ENCODE peak calls at places on chromosomes 1 and 21, in four cellular contexts. One of them, this sample, is unnamed.

GRCh38 chr21:34762761-34763160 is 94.0 kb downstream of the CLIC6 start:
- DNase-seq in mammary epithelial cell: no peak
- DNase-seq in AG09319: no peak
- DNase-seq in bronchial epithelial cell: no peak
- DNase-seq in this sample: peak

GRCh38 chr1:26404641-26405040 is 6.0 kb upstream of the LIN28A start:
- DNase-seq in mammary epithelial cell: no peak
- DNase-seq in AG09319: no peak
- DNase-seq in bronchial epithelial cell: peak
- DNase-seq in this sample: no peak

GRCh38 chr1:201282931-201283829 is at the start of gene PKP1:
- DNase-seq in mammary epithelial cell: peak
- DNase-seq in AG09319: no peak
- DNase-seq in bronchial epithelial cell: peak
- DNase-seq in this sample: peak

GRCh38 chr1:228236744-228237143 is 28.9 kb downstream of the OBSCN start:
- DNase-seq in mammary epithelial cell: peak
- DNase-seq in AG09319: no peak
- DNase-seq in bronchial epithelial cell: peak
- DNase-seq in this sample: peak

GRCh38 chr1:206686486-206687249 is 2.0 kb downstream of the MAPKAPK2 start:
- DNase-seq in mammary epithelial cell: no peak
- DNase-seq in AG09319: no peak
- DNase-seq in bronchial epithelial cell: no peak
- DNase-seq in this sample: no peak

GRCh38 chr1:51789342-51789741 is 89.2 kb downstream of the NRDC start:
- DNase-seq in mammary epithelial cell: no peak
- DNase-seq in AG09319: no peak
- DNase-seq in bronchial epithelial cell: no peak
- DNase-seq in this sample: no peak

GRCh38 chr1:10787274-10787673 is 9.2 kb downstream of the CASZ1 start:
- DNase-seq in mammary epithelial cell: no peak
- DNase-seq in AG09319: no peak
- DNase-seq in bronchial epithelial cell: no peak
- DNase-seq in this sample: no peak

GRCh38 chr21:46555225-46555617 is 49.7 kb downstream of the S100B start:
- DNase-seq in mammary epithelial cell: no peak
- DNase-seq in AG09319: no peak
- DNase-seq in bronchial epithelial cell: no peak
- DNase-seq in this sample: no peak

GRCh38 chr1:41390171-41390570 is 28.9 kb downstream of the FOXO6 start:
- DNase-seq in mammary epithelial cell: no peak
- DNase-seq in AG09319: no peak
- DNase-seq in bronchial epithelial cell: no peak
- DNase-seq in this sample: no peak

GRCh38 chr1:248825136-248825535 is 579 bp downstream of the SH3BP5L start:
- DNase-seq in mammary epithelial cell: no peak
- DNase-seq in AG09319: no peak
- DNase-seq in bronchial epithelial cell: no peak
- DNase-seq in this sample: no peak

GRCh38 chr21:17461582-17461981 is 51.3 kb upstream of the CXADR start:
- DNase-seq in mammary epithelial cell: peak
- DNase-seq in AG09319: no peak
- DNase-seq in bronchial epithelial cell: peak
- DNase-seq in this sample: peak

GRCh38 chr1:32786856-32787255 is 30.3 kb downstream of the YARS1 start:
- DNase-seq in mammary epithelial cell: no peak
- DNase-seq in AG09319: no peak
- DNase-seq in bronchial epithelial cell: no peak
- DNase-seq in this sample: no peak

GRCh38 chr1:200354243-200354642 is 55.6 kb downstream of the ZNF281 start:
- DNase-seq in mammary epithelial cell: peak
- DNase-seq in AG09319: no peak
- DNase-seq in bronchial epithelial cell: peak
- DNase-seq in this sample: no peak

GRCh38 chr1:64087768-64088167 is 115.7 kb upstream of the UBE2U start:
- DNase-seq in mammary epithelial cell: peak
- DNase-seq in AG09319: no peak
- DNase-seq in bronchial epithelial cell: peak
- DNase-seq in this sample: peak

GRCh38 chr1:67213164-67213563 is 46.9 kb downstream of the IL23R start:
- DNase-seq in mammary epithelial cell: no peak
- DNase-seq in AG09319: no peak
- DNase-seq in bronchial epithelial cell: peak
- DNase-seq in this sample: peak
- TF ChIP-seq CTCF in mammary epithelial cell: peak
- TF ChIP-seq CTCF in AG09319: peak
- TF ChIP-seq CTCF in bronchial epithelial cell: peak
- TF ChIP-seq CTCF in this sample: peak

DNA sequence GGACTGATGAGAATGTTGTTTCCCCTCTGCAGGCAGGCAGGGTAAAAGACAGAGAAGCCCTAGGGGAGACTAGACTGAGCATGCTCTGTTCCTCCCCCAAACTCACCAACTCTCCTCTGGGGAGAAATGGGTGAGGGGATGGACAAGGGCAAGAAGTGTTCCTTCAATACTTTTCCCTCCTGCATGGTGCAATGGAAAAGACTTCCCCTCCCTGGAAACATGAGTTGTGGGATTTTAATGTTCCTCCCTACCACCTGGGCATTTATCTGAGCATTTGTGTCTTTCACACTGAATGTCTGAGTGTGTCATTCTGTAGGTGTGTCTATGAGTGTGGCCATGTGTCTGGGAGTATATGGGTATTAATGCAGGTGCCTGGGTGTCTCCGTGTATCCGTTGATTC is 275.7 kb downstream of the C1orf94 start:
- DNase-seq in mammary epithelial cell: no peak
- DNase-seq in AG09319: no peak
- DNase-seq in bronchial epithelial cell: no peak
- DNase-seq in this sample: no peak
- TF ChIP-seq CTCF in mammary epithelial cell: no peak
- TF ChIP-seq CTCF in AG09319: no peak
- TF ChIP-seq CTCF in bronchial epithelial cell: no peak
- TF ChIP-seq CTCF in this sample: no peak

DNA sequence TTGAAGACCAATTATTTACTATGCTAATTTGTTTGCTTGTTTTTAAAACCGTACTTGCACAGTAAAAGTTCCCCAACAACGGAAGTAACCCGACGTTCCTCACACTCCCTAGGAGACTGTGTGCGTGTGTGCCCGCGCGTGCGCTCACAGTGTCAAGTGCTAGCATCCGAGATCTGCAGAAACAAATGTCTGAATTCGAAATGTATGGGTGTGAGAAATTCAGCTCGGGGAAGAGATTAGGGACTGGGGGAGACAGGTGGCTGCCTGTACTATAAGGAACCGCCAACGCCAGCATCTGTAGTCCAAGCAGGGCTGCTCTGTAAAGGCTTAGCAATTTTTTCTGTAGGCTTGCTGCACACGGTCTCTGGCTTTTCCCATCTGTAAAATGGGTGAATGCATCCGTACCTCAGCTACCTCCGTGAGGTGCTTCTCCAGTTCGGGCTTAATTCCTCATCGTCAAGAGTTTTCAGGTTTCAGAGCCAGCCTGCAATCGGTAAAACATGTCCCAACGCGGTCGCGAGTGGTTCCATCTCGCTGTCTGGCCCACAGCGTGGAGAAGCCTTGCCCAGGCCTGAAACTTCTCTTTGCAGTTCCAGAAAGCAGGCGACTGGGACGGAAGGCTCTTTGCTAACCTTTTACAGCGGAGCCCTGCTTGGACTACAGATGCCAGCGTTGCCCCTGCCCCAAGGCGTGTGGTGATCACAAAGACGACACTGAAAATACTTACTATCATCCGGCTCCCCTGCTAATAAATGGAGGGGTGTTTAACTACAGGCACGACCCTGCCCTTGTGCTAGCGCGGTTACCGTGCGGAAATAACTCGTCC is 1.2 kb upstream of the OLIG2 start:
- DNase-seq in mammary epithelial cell: no peak
- DNase-seq in AG09319: no peak
- DNase-seq in bronchial epithelial cell: no peak
- DNase-seq in this sample: no peak
- TF ChIP-seq CTCF in mammary epithelial cell: no peak
- TF ChIP-seq CTCF in AG09319: no peak
- TF ChIP-seq CTCF in bronchial epithelial cell: no peak
- TF ChIP-seq CTCF in this sample: no peak

GRCh38 chr1:151846062-151846568 is 6.5 kb upstream of the C2CD4D start:
- DNase-seq in mammary epithelial cell: peak
- DNase-seq in AG09319: no peak
- DNase-seq in bronchial epithelial cell: peak
- DNase-seq in this sample: no peak
- TF ChIP-seq CTCF in mammary epithelial cell: peak
- TF ChIP-seq CTCF in AG09319: no peak
- TF ChIP-seq CTCF in bronchial epithelial cell: peak
- TF ChIP-seq CTCF in this sample: no peak

DNA sequence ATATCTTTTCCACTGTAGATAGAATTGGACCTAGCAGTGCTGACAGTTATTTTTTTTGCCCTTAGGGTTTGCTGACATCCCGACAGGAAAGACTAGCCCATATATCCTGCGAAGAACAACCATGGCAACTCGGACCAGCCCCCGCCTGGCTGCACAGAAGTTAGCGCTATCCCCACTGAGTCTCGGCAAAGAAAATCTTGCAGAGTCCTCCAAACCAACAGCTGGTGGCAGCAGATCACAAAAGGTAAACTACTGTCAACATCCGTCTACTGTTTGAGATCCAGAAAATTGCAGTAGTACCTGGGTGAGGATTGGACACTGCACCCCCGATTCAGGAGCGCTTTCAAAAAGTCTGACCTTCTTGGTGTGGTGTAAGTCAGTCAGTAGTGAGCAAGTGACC is 55.8 kb downstream of the CENPF start:
- DNase-seq in mammary epithelial cell: peak
- DNase-seq in AG09319: peak
- DNase-seq in bronchial epithelial cell: peak
- DNase-seq in this sample: peak
- TF ChIP-seq CTCF in mammary epithelial cell: peak
- TF ChIP-seq CTCF in AG09319: peak
- TF ChIP-seq CTCF in bronchial epithelial cell: peak
- TF ChIP-seq CTCF in this sample: peak

GRCh38 chr1:235327559-235328270 is at the start of gene ARID4B:
- DNase-seq in mammary epithelial cell: no peak
- DNase-seq in AG09319: no peak
- DNase-seq in bronchial epithelial cell: no peak
- DNase-seq in this sample: no peak

GRCh38 chr1:235331391-235331790 is 3.0 kb downstream of the GGPS1 start:
- DNase-seq in mammary epithelial cell: no peak
- DNase-seq in AG09319: no peak
- DNase-seq in bronchial epithelial cell: no peak
- DNase-seq in this sample: no peak

GRCh38 chr1:235328271-235329138 is at the start of gene GGPS1:
- DNase-seq in mammary epithelial cell: peak
- DNase-seq in AG09319: peak
- DNase-seq in bronchial epithelial cell: peak
- DNase-seq in this sample: peak

GRCh38 chr1:235330918-235331285 is 2.5 kb downstream of the GGPS1 start:
- DNase-seq in mammary epithelial cell: no peak
- DNase-seq in AG09319: no peak
- DNase-seq in bronchial epithelial cell: no peak
- DNase-seq in this sample: no peak

GRCh38 chr1:235329139-235329808 is 904 bp downstream of the GGPS1 start:
- DNase-seq in mammary epithelial cell: no peak
- DNase-seq in AG09319: no peak
- DNase-seq in bronchial epithelial cell: peak
- DNase-seq in this sample: peak
- TF ChIP-seq CTCF in mammary epithelial cell: peak
- TF ChIP-seq CTCF in AG09319: peak
- TF ChIP-seq CTCF in bronchial epithelial cell: peak
- TF ChIP-seq CTCF in this sample: no peak

GRCh38 chr1:152034324-152034653 is 2.5 kb downstream of the S100A11 start:
- DNase-seq in mammary epithelial cell: no peak
- DNase-seq in AG09319: no peak
- DNase-seq in bronchial epithelial cell: no peak
- DNase-seq in this sample: no peak
- TF ChIP-seq CTCF in mammary epithelial cell: no peak
- TF ChIP-seq CTCF in AG09319: no peak
- TF ChIP-seq CTCF in bronchial epithelial cell: no peak
- TF ChIP-seq CTCF in this sample: no peak

GRCh38 chr21:45265721-45266517 is 21.8 kb downstream of the POFUT2 start:
- DNase-seq in mammary epithelial cell: no peak
- DNase-seq in AG09319: no peak
- DNase-seq in bronchial epithelial cell: no peak
- DNase-seq in this sample: no peak

GRCh38 chr21:45269861-45270260 is 17.8 kb downstream of the POFUT2 start:
- DNase-seq in mammary epithelial cell: no peak
- DNase-seq in AG09319: no peak
- DNase-seq in bronchial epithelial cell: no peak
- DNase-seq in this sample: no peak

GRCh38 chr21:45267390-45267760 is 20.3 kb downstream of the POFUT2 start:
- DNase-seq in mammary epithelial cell: no peak
- DNase-seq in AG09319: no peak
- DNase-seq in bronchial epithelial cell: no peak
- DNase-seq in this sample: no peak

GRCh38 chr21:45266518-45267389 is 20.9 kb downstream of the POFUT2 start:
- DNase-seq in mammary epithelial cell: no peak
- DNase-seq in AG09319: no peak
- DNase-seq in bronchial epithelial cell: no peak
- DNase-seq in this sample: no peak

DNA sequence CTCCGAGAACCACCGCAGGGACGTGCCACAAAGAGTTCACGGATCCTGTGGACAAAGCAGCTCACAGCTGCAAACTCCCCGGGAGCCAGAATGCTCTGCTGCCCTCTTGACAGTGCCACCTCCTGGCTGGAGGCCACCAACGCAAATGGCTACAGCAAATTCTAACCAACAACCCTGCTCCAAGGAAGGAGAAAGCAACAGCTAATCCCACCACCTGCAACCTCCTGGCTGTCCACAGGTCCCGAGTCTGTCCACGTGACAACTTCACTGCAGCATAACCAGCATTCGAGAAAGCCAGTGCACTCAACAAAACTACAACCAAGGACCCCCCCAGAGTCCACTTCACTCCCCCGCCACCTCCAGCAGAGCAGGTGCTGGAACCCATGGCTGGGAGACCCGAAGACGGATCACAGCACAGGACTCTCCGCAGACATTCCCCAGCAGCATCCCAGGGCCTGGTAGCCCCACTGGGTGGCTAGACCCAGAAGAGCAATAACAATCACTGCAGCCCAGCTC is 17.3 kb downstream of the POFUT2 start:
- DNase-seq in mammary epithelial cell: no peak
- DNase-seq in AG09319: no peak
- DNase-seq in bronchial epithelial cell: no peak
- DNase-seq in this sample: peak
- TF ChIP-seq CTCF in mammary epithelial cell: peak
- TF ChIP-seq CTCF in AG09319: peak
- TF ChIP-seq CTCF in bronchial epithelial cell: peak
- TF ChIP-seq CTCF in this sample: peak

GRCh38 chr1:53368314-53369033 is 40.6 kb upstream of the LRP8 start:
- DNase-seq in mammary epithelial cell: no peak
- DNase-seq in AG09319: no peak
- DNase-seq in bronchial epithelial cell: no peak
- DNase-seq in this sample: no peak
- TF ChIP-seq CTCF in mammary epithelial cell: no peak
- TF ChIP-seq CTCF in AG09319: no peak
- TF ChIP-seq CTCF in bronchial epithelial cell: no peak
- TF ChIP-seq CTCF in this sample: no peak

This sample was measured in foreskin fibroblast.